ENCODE peak calls at places on chromosomes 7 and 10, in ten cellular contexts. W, J, A, X, D, Q, U, G, T and M are unnamed samples.

GRCh38 chr7:32869716-32870115 is 21.8 kb downstream of the KBTBD2 start:
- DNase-seq in D (no peak), A (no peak), Q (no peak), X (no peak), W (no peak), U (no peak), G (no peak), J (no peak), T (no peak), M (no peak)

GRCh38 chr7:16034353-16034752 is 347.9 kb upstream of the MEOX2 start:
- DNase-seq in W (no peak), Q (no peak), X (no peak), G (no peak), J (no peak), U (no peak), D (peak), A (no peak), T (no peak), M (no peak)

GRCh38 chr7:135723411-135723810 is 4.6 kb downstream of the SLC13A4 start:
- DNase-seq in T (no peak), Q (no peak), X (no peak), J (no peak), A (no peak), U (no peak), G (no peak), W (no peak), D (no peak), M (no peak)

GRCh38 chr7:23335141-23335540 is 36.0 kb downstream of the MALSU1 start:
- DNase-seq in A (peak), D (no peak), W (no peak), G (no peak), T (no peak), X (no peak), Q (no peak), U (no peak), J (no peak), M (no peak)

GRCh38 chr10:86164216-86164774 is 202.3 kb downstream of the GRID1 start:
- DNase-seq in X (no peak), G (no peak), Q (no peak), W (no peak), U (no peak), D (no peak), J (no peak), T (no peak), A (no peak), M (no peak)

GRCh38 chr7:108836246-108836645 is 266.6 kb downstream of the DNAJB9 start:
- DNase-seq in D (no peak), T (no peak), X (no peak), Q (no peak), U (no peak), A (no peak), J (no peak), G (peak), W (no peak), M (no peak)

GRCh38 chr7:82234457-82235049 is 209.0 kb downstream of the CACNA2D1 start:
- DNase-seq in T (no peak), A (peak), D (peak), X (no peak), U (no peak), W (no peak), G (peak), J (no peak), Q (peak), M (no peak)

GRCh38 chr10:125772112-125772863 is 3.3 kb downstream of the MMP21 start:
- DNase-seq in D (no peak), Q (no peak), J (no peak), T (no peak), U (no peak), G (no peak), A (no peak), W (no peak), X (no peak), M (no peak)

GRCh38 chr7:36747251-36747968 is 23.1 kb upstream of the AOAH start:
- DNase-seq in A (peak), G (peak), W (no peak), X (no peak), Q (no peak), U (no peak), D (no peak), T (no peak), J (no peak), M (no peak)

GRCh38 chr7:4770886-4771285 is 4.5 kb upstream of the AP5Z1 start:
- DNase-seq in U (no peak), W (no peak), X (no peak), G (no peak), D (no peak), J (no peak), A (no peak), T (no peak), Q (no peak), M (no peak)

GRCh38 chr7:157973971-157974677 is 613.5 kb downstream of the PTPRN2 start:
- DNase-seq in A (no peak), X (no peak), T (no peak), J (no peak), U (no peak), D (no peak), G (no peak), W (no peak), Q (no peak), M (no peak)

GRCh38 chr7:36506820-36507219 is 117.2 kb downstream of the ANLN start:
- DNase-seq in G (peak), T (no peak), J (no peak), X (no peak), W (no peak), A (peak), U (no peak), Q (no peak), D (peak), M (no peak)

GRCh38 chr7:133712544-133712943 is 414.6 kb upstream of the LRGUK start:
- DNase-seq in U (no peak), G (no peak), W (no peak), D (no peak), J (no peak), A (no peak), X (no peak), T (no peak), Q (no peak), M (no peak)

GRCh38 chr7:27453702-27454405 is 208.8 kb downstream of the HIBADH start:
- DNase-seq in Q (peak), A (no peak), X (no peak), T (no peak), D (peak), W (no peak), J (no peak), G (peak), U (no peak), M (no peak)

GRCh38 chr7:2689951-2690705 is 2.1 kb downstream of the AMZ1 start:
- DNase-seq in W (no peak), D (no peak), U (no peak), J (no peak), Q (no peak), T (no peak), A (no peak), X (no peak), G (peak), M (no peak)

GRCh38 chr10:98309366-98310355 is 41.7 kb upstream of the LOXL4 start:
- DNase-seq in U (no peak), X (peak), T (peak), G (peak), J (peak), Q (peak), D (no peak), W (no peak), A (peak), M (no peak)

GRCh38 chr10:33631991-33632390 is 297.5 kb upstream of the NRP1 start:
- DNase-seq in W (no peak), X (no peak), G (no peak), A (no peak), Q (no peak), J (no peak), D (no peak), U (no peak), T (no peak), M (no peak)

GRCh38 chr7:16345979-16346958 is 75.1 kb downstream of the CRPPA start:
- DNase-seq in G (peak), Q (peak), J (no peak), A (peak), W (no peak), T (no peak), X (no peak), D (peak), U (no peak), M (no peak)

GRCh38 chr10:102815790-102816549 is 21.2 kb downstream of the CYP17A1 start:
- DNase-seq in T (no peak), U (no peak), Q (peak), X (no peak), G (peak), A (no peak), J (no peak), W (no peak), D (peak), M (no peak)

GRCh38 chr10:112389147-112389822 is 15.4 kb downstream of the ACSL5 start:
- DNase-seq in Q (no peak), T (no peak), A (peak), W (peak), U (no peak), D (peak), G (peak), J (peak), X (peak), M (no peak)

GRCh38 chr7:31003721-31004120 is 40.0 kb downstream of the GHRHR start:
- DNase-seq in X (no peak), D (no peak), G (no peak), J (no peak), A (no peak), T (no peak), W (no peak), U (no peak), Q (no peak), M (no peak)

GRCh38 chr7:143390773-143391114 is 9.6 kb downstream of the ZYX start:
- DNase-seq in W (no peak), J (no peak), G (no peak), X (no peak), A (no peak), T (no peak), U (no peak), D (no peak), Q (no peak), M (no peak)

GRCh38 chr7:130491841-130492518 is at the start of gene MEST:
- DNase-seq in W (no peak), J (no peak), U (no peak), A (no peak), X (peak), T (no peak), G (peak), Q (no peak), D (no peak), M (no peak)

GRCh38 chr7:24963218-24963617 is 16.8 kb downstream of the OSBPL3 start:
- DNase-seq in J (peak), Q (no peak), U (no peak), A (peak), W (no peak), G (peak), X (peak), T (no peak), D (no peak), M (no peak)

GRCh38 chr10:80168111-80168511 is 35.6 kb downstream of the PLAC9 start:
- DNase-seq in A (no peak), X (no peak), W (no peak), Q (no peak), U (no peak), G (no peak), T (no peak), J (no peak), D (no peak), M (no peak)

GRCh38 chr7:55593515-55594318 is 21.4 kb upstream of the VOPP1 start:
- DNase-seq in Q (no peak), T (peak), D (no peak), W (peak), U (peak), X (peak), G (peak), J (peak), A (peak), M (peak)

GRCh38 chr10:6058677-6059475 is 3.3 kb downstream of the IL2RA start:
- DNase-seq in X (no peak), Q (no peak), T (no peak), U (no peak), A (no peak), J (no peak), W (no peak), D (no peak), G (no peak), M (no peak)

GRCh38 chr10:1674501-1674900 is 62.8 kb downstream of the ADARB2 start:
- DNase-seq in Q (no peak), U (no peak), T (no peak), J (no peak), W (no peak), D (no peak), G (no peak), X (no peak), A (no peak), M (no peak)

GRCh38 chr7:101436857-101437576 is 74.3 kb downstream of the COL26A1 start:
- DNase-seq in J (no peak), Q (no peak), T (no peak), W (no peak), U (no peak), A (no peak), G (no peak), D (no peak), X (no peak), M (no peak)

GRCh38 chr10:75845538-75845937 is 414.1 kb downstream of the LRMDA start:
- DNase-seq in G (no peak), T (no peak), U (no peak), A (no peak), Q (no peak), W (no peak), D (no peak), J (no peak), X (no peak), M (no peak)

GRCh38 chr7:27213150-27213903 is 13.4 kb upstream of the HOXA13 start:
- DNase-seq in J (no peak), U (no peak), W (no peak), X (no peak), A (no peak), Q (no peak), T (no peak), G (no peak), D (no peak), M (no peak)